ENCODE peak calls at places on chromosomes 13 and 19, in six cellular contexts. L is AML-193; I is ascending aorta; C is activated T-cell treated with anti-CD3 and anti-CD28 coated beads, Interleukin-2, amount 50 U/mL, for 72 hours; R is EL; T is NCI-H345. W is an unnamed sample.

GRCh38 chr13:63167699-63168337 is 1752.2 kb upstream of the PCDH20 start:
- DNase-seq in L (no peak), I (no peak), C (no peak), R (no peak), T (no peak), W (no peak)

GRCh38 chr19:19160489-19161035 is 9.5 kb downstream of the MEF2B start:
- DNase-seq in L (no peak), I (no peak), C (no peak), R (no peak), T (no peak), W (no peak)

GRCh38 chr13:42762917-42763316 is 18.5 kb upstream of the FAM216B start:
- DNase-seq in L (no peak), I (no peak), C (peak; percentile 6), R (peak; percentile 83), T (no peak), W (peak; percentile 3)

GRCh38 chr13:55517312-55517711 is 1623.4 kb upstream of the PRR20A start:
- DNase-seq in L (no peak), I (no peak), C (no peak), R (no peak), T (no peak), W (peak; percentile 1)

GRCh38 chr19:39843919-39844793 is 2.0 kb downstream of the FBL start:
- DNase-seq in L (peak; percentile 63), I (no peak), C (peak; percentile 39), R (peak; percentile 60), T (peak; percentile 58), W (peak; percentile 74)

GRCh38 chr13:40352385-40352778 is 314.1 kb downstream of the FOXO1 start:
- DNase-seq in L (no peak), I (peak; percentile 82), C (no peak), R (no peak), T (no peak), W (no peak)

GRCh38 chr19:38385804-38386257 is 2.0 kb downstream of the GGN start:
- DNase-seq in L (no peak), I (no peak), C (no peak), R (no peak), T (no peak), W (no peak)

GRCh38 chr19:7830272-7830771 is 304 bp downstream of the EVI5L start:
- DNase-seq in L (no peak), I (no peak), C (no peak), R (no peak), T (no peak), W (no peak)

GRCh38 chr13:46622918-46623256 is 69.9 kb downstream of the LRCH1 start:
- DNase-seq in L (no peak), I (no peak), C (no peak), R (peak; percentile 80), T (peak; percentile 40), W (no peak)

GRCh38 chr19:37309834-37310575 is 60.9 kb upstream of the ZNF527 start:
- DNase-seq in L (peak; percentile 2), I (no peak), C (no peak), R (no peak), T (peak; percentile 45), W (no peak)

GRCh38 chr19:6963937-6964336 is 57.3 kb downstream of the MBD3L2B start:
- DNase-seq in L (peak; percentile 1), I (no peak), C (peak; percentile 34), R (no peak), T (no peak), W (peak; percentile 19)

GRCh38 chr13:78595819-78596700 is 7.3 kb downstream of the POU4F1 start:
- DNase-seq in L (no peak), I (no peak), C (no peak), R (no peak), T (no peak), W (peak; percentile 48)

GRCh38 chr19:16920816-16921529 is 32.2 kb downstream of the F2RL3 start:
- DNase-seq in L (no peak), I (no peak), C (no peak), R (peak; percentile 91), T (no peak), W (peak; percentile 78)

GRCh38 chr19:4910594-4911273 is 1.4 kb downstream of the UHRF1 start:
- DNase-seq in L (peak; percentile 64), I (no peak), C (no peak), R (peak; percentile 78), T (no peak), W (no peak)

GRCh38 chr19:33456845-33457220 is 64.8 kb downstream of the PEPD start:
- DNase-seq in L (no peak), I (no peak), C (no peak), R (no peak), T (no peak), W (no peak)

GRCh38 chr13:93336733-93337132 is 110.1 kb downstream of the GPC6 start:
- DNase-seq in L (no peak), I (no peak), C (no peak), R (no peak), T (no peak), W (no peak)

GRCh38 chr13:50406831-50407230 is 391.6 kb downstream of the KCNRG start:
- DNase-seq in L (no peak), I (no peak), C (no peak), R (no peak), T (peak; percentile 4), W (no peak)

GRCh38 chr19:7177926-7178325 is 108.4 kb downstream of the ZNF557 start:
- DNase-seq in L (no peak), I (no peak), C (no peak), R (peak; percentile 28), T (no peak), W (no peak)

GRCh38 chr13:105762096-105762495 is 773.4 kb downstream of the EFNB2 start:
- DNase-seq in L (no peak), I (no peak), C (no peak), R (no peak), T (no peak), W (no peak)

GRCh38 chr13:20924758-20925394 is 22.3 kb upstream of the XPO4 start:
- DNase-seq in L (peak; percentile 77), I (peak; percentile 86), C (peak; percentile 74), R (peak; percentile 74), T (peak; percentile 67), W (peak; percentile 79)

GRCh38 chr19:610801-611505 is 21.3 kb downstream of the HCN2 start:
- DNase-seq in L (no peak), I (no peak), C (peak; percentile 67), R (peak; percentile 90), T (no peak), W (no peak)

GRCh38 chr13:32023698-32024097 is 7.9 kb upstream of the FRY start:
- DNase-seq in L (peak; percentile 37), I (no peak), C (no peak), R (no peak), T (no peak), W (no peak)

GRCh38 chr13:73683746-73684145 is 450.5 kb downstream of the KLF12 start:
- DNase-seq in L (no peak), I (no peak), C (no peak), R (no peak), T (no peak), W (no peak)

GRCh38 chr19:50779504-50780457 is 9.5 kb downstream of the GPR32 start:
- DNase-seq in L (no peak), I (no peak), C (no peak), R (no peak), T (no peak), W (no peak)

GRCh38 chr19:3710265-3710812 is 2.2 kb downstream of the TJP3 start:
- DNase-seq in L (peak; percentile 64), I (peak; percentile 79), C (no peak), R (peak; percentile 34), T (peak; percentile 71), W (no peak)

GRCh38 chr19:45152504-45153338 is 8.1 kb downstream of the NKPD1 start:
- DNase-seq in L (no peak), I (no peak), C (peak; percentile 51), R (peak; percentile 31), T (peak; percentile 26), W (peak; percentile 69)

GRCh38 chr13:27556109-27556508 is 64.2 kb downstream of the LNX2 start:
- DNase-seq in L (peak; percentile 70), I (peak; percentile 67), C (no peak), R (peak; percentile 48), T (no peak), W (peak; percentile 27)

GRCh38 chr19:1873524-1874473 is 10.4 kb upstream of the KLF16 start:
- DNase-seq in L (no peak), I (no peak), C (no peak), R (no peak), T (no peak), W (no peak)